ENCODE peak calls at places on chromosomes 2 and 18, in nine cellular contexts. C is ovary; N is activated CD4-positive, alpha-beta T cell treated with anti-CD3 and anti-CD28 coated beads, Interleukin-2, amount 10 ng/mL, durations not matched to agents 7 days and 5 days; X is upper lobe of left lung; Y is HEK293T; B is lung; K is activated CD4-positive, alpha-beta memory T cell treated with anti-CD3 and anti-CD28 coated beads for 36 hours; O is omental fat pad; M is stimulated activated CD8-positive, alpha-beta memory T cell treated with anti-CD3 and anti-CD28 coated beads, Interleukin-2, amount 100 ng/mL, for 48 hours. L is an unnamed sample.

GRCh38 chr2:150091896-150092295 is 395.6 kb downstream of the RND3 start:
- DNase-seq in Y (no peak), X (no peak), C (no peak), B (no peak), M (no peak), K (no peak), N (no peak), O (no peak), L (no peak)

GRCh38 chr2:235505210-235505741 is 11.4 kb downstream of the AGAP1 start:
- DNase-seq in O (no peak), N (no peak), B (no peak), Y (no peak), K (no peak), M (no peak), X (no peak), C (no peak), L (peak)

GRCh38 chr2:230660294-230661060 is 52.2 kb upstream of the CAB39 start:
- DNase-seq in M (no peak), N (peak), X (no peak), O (no peak), C (no peak), K (peak), Y (no peak), B (peak), L (no peak)

GRCh38 chr18:22844643-22845042 is 88.5 kb upstream of the RBBP8 start:
- DNase-seq in Y (no peak), M (no peak), B (no peak), C (no peak), O (no peak), X (no peak), N (no peak), K (no peak), L (no peak)

GRCh38 chr2:229921101-229921891 is 513 bp downstream of the TRIP12 start:
- DNase-seq in B (peak), C (peak), O (peak), M (peak), X (no peak), N (peak), K (peak), Y (peak), L (peak)

GRCh38 chr2:96508521-96509113 is 3.5 kb upstream of the NEURL3 start:
- DNase-seq in N (no peak), Y (no peak), C (no peak), B (no peak), M (no peak), K (no peak), O (no peak), X (peak), L (no peak)

GRCh38 chr2:111669928-111670695 is 213.9 kb downstream of the ANAPC1 start:
- DNase-seq in B (peak), O (no peak), K (no peak), C (no peak), X (no peak), N (no peak), M (no peak), Y (no peak), L (no peak)

GRCh38 chr2:161068670-161069069 is 91.6 kb upstream of the TANK start:
- DNase-seq in N (no peak), M (no peak), B (no peak), Y (no peak), O (no peak), X (no peak), K (no peak), C (no peak), L (peak)

GRCh38 chr2:101328474-101329007 is 20.0 kb upstream of the RNF149 start:
- DNase-seq in C (no peak), N (peak), O (no peak), B (peak), X (no peak), Y (no peak), M (no peak), K (peak), L (peak)

GRCh38 chr2:180933332-180933731 is 47.1 kb upstream of the UBE2E3 start:
- DNase-seq in O (no peak), N (no peak), K (no peak), C (no peak), B (no peak), X (no peak), Y (no peak), M (no peak), L (no peak)

GRCh38 chr18:32717151-32717550 is 55.7 kb downstream of the KLHL14 start:
- DNase-seq in N (no peak), O (no peak), Y (no peak), K (no peak), M (no peak), B (no peak), X (no peak), C (no peak), L (peak)

GRCh38 chr18:9516437-9517064 is 41.2 kb downstream of the RALBP1 start:
- DNase-seq in B (no peak), K (no peak), N (peak), Y (peak), C (no peak), O (no peak), M (no peak), X (no peak), L (peak)

GRCh38 chr2:200092235-200092634 is 136.9 kb downstream of the MAIP1 start:
- DNase-seq in B (no peak), N (no peak), X (no peak), C (no peak), Y (no peak), O (no peak), K (no peak), M (no peak), L (no peak)

GRCh38 chr2:167675906-167676305 is 571.5 kb downstream of the STK39 start:
- DNase-seq in M (no peak), Y (no peak), B (no peak), X (no peak), O (no peak), N (no peak), K (no peak), C (no peak), L (no peak)

GRCh38 chr2:9207641-9208301 is 1.2 kb downstream of the ASAP2 start:
- DNase-seq in O (no peak), C (peak), Y (peak), B (peak), N (no peak), X (no peak), K (peak), M (no peak), L (no peak)

GRCh38 chr2:181312515-181312927 is 144.7 kb upstream of the ITGA4 start:
- DNase-seq in X (no peak), O (no peak), Y (no peak), B (no peak), M (no peak), N (peak), K (peak), C (no peak), L (no peak)

GRCh38 chr2:98883780-98884211 is 52.2 kb downstream of the CRACDL start:
- DNase-seq in B (no peak), Y (no peak), O (no peak), C (no peak), K (no peak), X (peak), M (no peak), N (no peak), L (no peak)

GRCh38 chr2:104658840-104659591 is 194.9 kb upstream of the POU3F3 start:
- DNase-seq in C (no peak), X (peak), B (no peak), Y (no peak), M (no peak), N (no peak), O (no peak), K (no peak), L (no peak)

GRCh38 chr2:121650554-121650930 is 1.3 kb upstream of the CLASP1 start:
- DNase-seq in N (no peak), X (no peak), O (no peak), Y (peak), M (no peak), K (peak), C (no peak), B (no peak), L (no peak)

GRCh38 chr2:60285476-60286316 is 267.8 kb downstream of the BCL11A start:
- DNase-seq in O (no peak), M (no peak), C (no peak), K (no peak), X (no peak), Y (no peak), N (no peak), B (no peak), L (no peak)

GRCh38 chr2:174835797-174836255 is 71.6 kb upstream of the CHRNA1 start:
- DNase-seq in N (no peak), C (no peak), X (no peak), Y (no peak), O (no peak), B (no peak), K (peak), M (peak), L (peak)

GRCh38 chr2:8252997-8253694 is 428.7 kb upstream of the ID2 start:
- DNase-seq in O (no peak), Y (no peak), N (no peak), C (no peak), B (no peak), K (no peak), X (no peak), M (no peak), L (no peak)

GRCh38 chr18:57881818-57882413 is 78.8 kb upstream of the ATP8B1 start:
- DNase-seq in K (peak), Y (peak), N (peak), B (peak), X (peak), M (peak), C (peak), O (peak), L (peak)

GRCh38 chr2:111671426-111672150 is 212.4 kb downstream of the ANAPC1 start:
- DNase-seq in O (no peak), Y (no peak), M (no peak), K (no peak), N (no peak), X (no peak), B (peak), C (no peak), L (peak)

GRCh38 chr2:190636362-190636761 is 12.5 kb upstream of the NAB1 start:
- DNase-seq in O (no peak), C (no peak), M (no peak), Y (no peak), B (no peak), X (no peak), N (no peak), K (no peak), L (peak)

GRCh38 chr2:95043300-95043786 is 17.8 kb downstream of the MAL start:
- DNase-seq in Y (no peak), X (no peak), O (no peak), C (no peak), B (peak), K (peak), N (no peak), M (no peak), L (peak)

GRCh38 chr2:25806941-25807340 is 71.3 kb downstream of the ASXL2 start:
- DNase-seq in M (no peak), B (no peak), O (no peak), K (no peak), N (no peak), C (no peak), Y (no peak), X (no peak), L (peak)

GRCh38 chr2:20365249-20365817 is 14.7 kb upstream of the PUM2 start:
- DNase-seq in M (no peak), B (no peak), C (no peak), O (no peak), Y (no peak), N (peak), K (peak), X (no peak), L (peak)

GRCh38 chr2:196696423-196697073 is 57.0 kb downstream of the CCDC150 start:
- DNase-seq in Y (peak), M (no peak), C (no peak), B (no peak), O (no peak), N (no peak), X (no peak), K (no peak), L (peak)

GRCh38 chr2:205675861-205676516 is 6.3 kb upstream of the NRP2 start:
- DNase-seq in M (no peak), B (no peak), C (no peak), O (no peak), N (no peak), K (no peak), Y (peak), X (no peak), L (peak)

L was measured in AG10803.